ENCODE peak calls at places on chromosomes 1 and 21, in four cellular contexts. L, F, U and R are unnamed samples.

GRCh38 chr1:116286541-116286971 is 86.5 kb upstream of the ATP1A1 start:
- DNase-seq in L (peak; percentile 46), F (peak; percentile 66), U (no peak), R (no peak)

GRCh38 chr21:32329331-32329730 is 30.7 kb downstream of the MRAP start:
- DNase-seq in L (no peak), F (peak; percentile 8), U (no peak), R (no peak)

GRCh38 chr1:201084171-201084766 is 28.0 kb downstream of the CACNA1S start:
- DNase-seq in L (no peak), F (peak; percentile 5), U (no peak), R (no peak)

GRCh38 chr1:216750031-216750627 is 26.9 kb upstream of the ESRRG start:
- DNase-seq in L (peak; percentile 61), F (peak; percentile 64), U (no peak), R (peak; percentile 54)

GRCh38 chr1:76162254-76162653 is 87.7 kb downstream of the ST6GALNAC3 start:
- DNase-seq in L (no peak), F (no peak), U (no peak), R (no peak)

GRCh38 chr1:17892851-17893250 is 137.7 kb downstream of the ACTL8 start:
- DNase-seq in L (no peak), F (no peak), U (no peak), R (no peak)

GRCh38 chr1:1479547-1480483 is 8.2 kb downstream of the ATAD3B start:
- DNase-seq in L (no peak), F (no peak), U (no peak), R (no peak)

GRCh38 chr1:2298685-2299673 is 70.9 kb downstream of the SKI start:
- DNase-seq in L (no peak), F (no peak), U (no peak), R (no peak)

GRCh38 chr1:116711061-116711582 is 43.1 kb upstream of the CD2 start:
- DNase-seq in L (peak; percentile 59), F (no peak), U (no peak), R (no peak)

GRCh38 chr1:6614019-6614952 is 755 bp downstream of the PHF13 start:
- DNase-seq in L (no peak), F (peak; percentile 56), U (peak; percentile 53), R (peak; percentile 66)

GRCh38 chr1:13956386-13956785 is 256.4 kb downstream of the PRDM2 start:
- DNase-seq in L (no peak), F (no peak), U (no peak), R (no peak)

GRCh38 chr1:67674260-67675011 is 10.6 kb upstream of the GADD45A start:
- DNase-seq in L (peak; percentile 70), F (no peak), U (no peak), R (no peak)

GRCh38 chr1:96116707-96117106 is 604.9 kb upstream of the PTBP2 start:
- DNase-seq in L (peak; percentile 3), F (no peak), U (no peak), R (no peak)

GRCh38 chr1:28259935-28260802 is 851 bp downstream of the SESN2 start:
- DNase-seq in L (peak; percentile 71), F (peak; percentile 83), U (peak; percentile 27), R (peak; percentile 49)

GRCh38 chr1:173206816-173207595 is at the start of gene TNFSF4:
- DNase-seq in L (no peak), F (no peak), U (no peak), R (no peak)

GRCh38 chr1:211493133-211493864 is 1.3 kb upstream of the RD3 start:
- DNase-seq in L (no peak), F (no peak), U (no peak), R (no peak)